ENCODE peak calls at places on chromosomes 7 and 10, in eight cellular contexts. One of them, this sample, is unnamed.

GRCh38 chr7:11818281-11818680 is 13.7 kb downstream of the THSD7A start:
- DNase-seq in fibroblast of mammary gland: no peak
- DNase-seq in fibroblast of the aortic adventitia: no peak
- DNase-seq in CD8-positive, alpha-beta memory T cell: no peak
- DNase-seq in kidney: no peak
- DNase-seq in ascending aorta: no peak
- DNase-seq in skeletal muscle cell: no peak
- DNase-seq in cardiac muscle cell: no peak
- DNase-seq in this sample: no peak

GRCh38 chr7:7639847-7640220 is 718 bp upstream of the UMAD1 start:
- DNase-seq in skeletal muscle cell: no peak
- DNase-seq in fibroblast of mammary gland: peak
- DNase-seq in CD8-positive, alpha-beta memory T cell: peak
- DNase-seq in kidney: no peak
- DNase-seq in fibroblast of the aortic adventitia: peak
- DNase-seq in cardiac muscle cell: peak
- DNase-seq in ascending aorta: peak
- DNase-seq in this sample: no peak

GRCh38 chr7:87506243-87507180 is 31.0 kb upstream of the ABCB4 start:
- DNase-seq in kidney: no peak
- DNase-seq in CD8-positive, alpha-beta memory T cell: no peak
- DNase-seq in cardiac muscle cell: peak
- DNase-seq in fibroblast of mammary gland: peak
- DNase-seq in skeletal muscle cell: no peak
- DNase-seq in ascending aorta: no peak
- DNase-seq in fibroblast of the aortic adventitia: peak
- DNase-seq in this sample: no peak

GRCh38 chr10:76114556-76114955 is 683.1 kb downstream of the LRMDA start:
- DNase-seq in ascending aorta: no peak
- DNase-seq in fibroblast of the aortic adventitia: no peak
- DNase-seq in kidney: no peak
- DNase-seq in skeletal muscle cell: no peak
- DNase-seq in cardiac muscle cell: no peak
- DNase-seq in fibroblast of mammary gland: no peak
- DNase-seq in CD8-positive, alpha-beta memory T cell: no peak
- DNase-seq in this sample: no peak

GRCh38 chr10:6171891-6172354 is 30.8 kb upstream of the PFKFB3 start:
- DNase-seq in CD8-positive, alpha-beta memory T cell: no peak
- DNase-seq in ascending aorta: peak
- DNase-seq in fibroblast of the aortic adventitia: peak
- DNase-seq in kidney: peak
- DNase-seq in cardiac muscle cell: peak
- DNase-seq in fibroblast of mammary gland: peak
- DNase-seq in skeletal muscle cell: peak
- DNase-seq in this sample: peak

GRCh38 chr7:154503962-154504550 is 451.9 kb downstream of the DPP6 start:
- DNase-seq in fibroblast of mammary gland: peak
- DNase-seq in CD8-positive, alpha-beta memory T cell: no peak
- DNase-seq in skeletal muscle cell: no peak
- DNase-seq in fibroblast of the aortic adventitia: peak
- DNase-seq in cardiac muscle cell: peak
- DNase-seq in ascending aorta: no peak
- DNase-seq in kidney: no peak
- DNase-seq in this sample: no peak

GRCh38 chr7:25849361-25850184 is 302.4 kb upstream of the NFE2L3 start:
- DNase-seq in fibroblast of the aortic adventitia: peak
- DNase-seq in kidney: no peak
- DNase-seq in skeletal muscle cell: peak
- DNase-seq in cardiac muscle cell: peak
- DNase-seq in fibroblast of mammary gland: peak
- DNase-seq in ascending aorta: no peak
- DNase-seq in CD8-positive, alpha-beta memory T cell: no peak
- DNase-seq in this sample: peak

GRCh38 chr10:22824984-22825383 is 102.9 kb upstream of the ARMC3 start:
- DNase-seq in kidney: no peak
- DNase-seq in CD8-positive, alpha-beta memory T cell: no peak
- DNase-seq in fibroblast of the aortic adventitia: peak
- DNase-seq in fibroblast of mammary gland: peak
- DNase-seq in skeletal muscle cell: no peak
- DNase-seq in cardiac muscle cell: no peak
- DNase-seq in ascending aorta: no peak
- DNase-seq in this sample: no peak

GRCh38 chr7:55255501-55256445 is 109.4 kb upstream of the LANCL2 start:
- DNase-seq in kidney: peak
- DNase-seq in fibroblast of the aortic adventitia: peak
- DNase-seq in cardiac muscle cell: peak
- DNase-seq in fibroblast of mammary gland: peak
- DNase-seq in CD8-positive, alpha-beta memory T cell: peak
- DNase-seq in ascending aorta: peak
- DNase-seq in skeletal muscle cell: peak
- DNase-seq in this sample: peak

GRCh38 chr10:48199580-48200377 is 74.7 kb downstream of the FRMPD2 start:
- DNase-seq in fibroblast of the aortic adventitia: peak
- DNase-seq in CD8-positive, alpha-beta memory T cell: no peak
- DNase-seq in skeletal muscle cell: peak
- DNase-seq in kidney: no peak
- DNase-seq in fibroblast of mammary gland: peak
- DNase-seq in ascending aorta: no peak
- DNase-seq in cardiac muscle cell: peak
- DNase-seq in this sample: peak

GRCh38 chr7:131562941-131563340 is 6.5 kb upstream of the PODXL start:
- DNase-seq in CD8-positive, alpha-beta memory T cell: no peak
- DNase-seq in fibroblast of mammary gland: no peak
- DNase-seq in kidney: no peak
- DNase-seq in skeletal muscle cell: no peak
- DNase-seq in fibroblast of the aortic adventitia: no peak
- DNase-seq in ascending aorta: no peak
- DNase-seq in cardiac muscle cell: no peak
- DNase-seq in this sample: no peak

GRCh38 chr10:17430647-17431355 is 23.6 kb downstream of the ST8SIA6 start:
- DNase-seq in skeletal muscle cell: peak
- DNase-seq in ascending aorta: peak
- DNase-seq in fibroblast of the aortic adventitia: peak
- DNase-seq in cardiac muscle cell: peak
- DNase-seq in CD8-positive, alpha-beta memory T cell: peak
- DNase-seq in fibroblast of mammary gland: peak
- DNase-seq in kidney: peak
- DNase-seq in this sample: peak

GRCh38 chr10:89565180-89565579 is 29.8 kb upstream of the SLC16A12 start:
- DNase-seq in skeletal muscle cell: no peak
- DNase-seq in cardiac muscle cell: no peak
- DNase-seq in kidney: no peak
- DNase-seq in fibroblast of the aortic adventitia: no peak
- DNase-seq in CD8-positive, alpha-beta memory T cell: no peak
- DNase-seq in fibroblast of mammary gland: no peak
- DNase-seq in ascending aorta: no peak
- DNase-seq in this sample: no peak

GRCh38 chr7:123769371-123769770 is 20.6 kb upstream of the WASL start:
- DNase-seq in CD8-positive, alpha-beta memory T cell: no peak
- DNase-seq in fibroblast of mammary gland: peak
- DNase-seq in ascending aorta: peak
- DNase-seq in kidney: no peak
- DNase-seq in fibroblast of the aortic adventitia: peak
- DNase-seq in cardiac muscle cell: peak
- DNase-seq in skeletal muscle cell: peak
- DNase-seq in this sample: peak

GRCh38 chr7:137898839-137899681 is 52.3 kb upstream of the DGKI start:
- DNase-seq in CD8-positive, alpha-beta memory T cell: peak
- DNase-seq in fibroblast of the aortic adventitia: peak
- DNase-seq in fibroblast of mammary gland: peak
- DNase-seq in ascending aorta: peak
- DNase-seq in kidney: peak
- DNase-seq in skeletal muscle cell: no peak
- DNase-seq in cardiac muscle cell: peak
- DNase-seq in this sample: peak

GRCh38 chr10:59830601-59831259 is 75.6 kb downstream of the CCDC6 start:
- DNase-seq in fibroblast of mammary gland: peak
- DNase-seq in fibroblast of the aortic adventitia: peak
- DNase-seq in ascending aorta: no peak
- DNase-seq in CD8-positive, alpha-beta memory T cell: no peak
- DNase-seq in cardiac muscle cell: peak
- DNase-seq in kidney: no peak
- DNase-seq in skeletal muscle cell: peak
- DNase-seq in this sample: peak

GRCh38 chr10:98168147-98168546 is 33.7 kb downstream of the R3HCC1L start:
- DNase-seq in fibroblast of the aortic adventitia: no peak
- DNase-seq in cardiac muscle cell: no peak
- DNase-seq in skeletal muscle cell: no peak
- DNase-seq in ascending aorta: no peak
- DNase-seq in CD8-positive, alpha-beta memory T cell: no peak
- DNase-seq in kidney: no peak
- DNase-seq in fibroblast of mammary gland: no peak
- DNase-seq in this sample: no peak

GRCh38 chr7:32937344-32938174 is 19.7 kb upstream of the FKBP9 start:
- DNase-seq in kidney: no peak
- DNase-seq in fibroblast of the aortic adventitia: peak
- DNase-seq in ascending aorta: peak
- DNase-seq in CD8-positive, alpha-beta memory T cell: no peak
- DNase-seq in fibroblast of mammary gland: peak
- DNase-seq in cardiac muscle cell: peak
- DNase-seq in skeletal muscle cell: no peak
- DNase-seq in this sample: no peak

GRCh38 chr10:51892965-51893658 is 193.7 kb upstream of the CSTF2T start:
- DNase-seq in CD8-positive, alpha-beta memory T cell: no peak
- DNase-seq in kidney: no peak
- DNase-seq in skeletal muscle cell: no peak
- DNase-seq in fibroblast of the aortic adventitia: no peak
- DNase-seq in ascending aorta: no peak
- DNase-seq in cardiac muscle cell: peak
- DNase-seq in fibroblast of mammary gland: peak
- DNase-seq in this sample: peak

GRCh38 chr7:140723002-140723401 is 26.5 kb downstream of the NDUFB2 start:
- DNase-seq in ascending aorta: no peak
- DNase-seq in skeletal muscle cell: no peak
- DNase-seq in kidney: no peak
- DNase-seq in fibroblast of mammary gland: no peak
- DNase-seq in fibroblast of the aortic adventitia: no peak
- DNase-seq in CD8-positive, alpha-beta memory T cell: peak
- DNase-seq in cardiac muscle cell: no peak
- DNase-seq in this sample: no peak

GRCh38 chr7:139321071-139321745 is 19.9 kb upstream of the FMC1 start:
- DNase-seq in fibroblast of mammary gland: peak
- DNase-seq in ascending aorta: no peak
- DNase-seq in fibroblast of the aortic adventitia: peak
- DNase-seq in skeletal muscle cell: peak
- DNase-seq in CD8-positive, alpha-beta memory T cell: no peak
- DNase-seq in kidney: no peak
- DNase-seq in cardiac muscle cell: peak
- DNase-seq in this sample: no peak

GRCh38 chr7:116864084-116864483 is 1.7 kb downstream of the CAPZA2 start:
- DNase-seq in ascending aorta: no peak
- DNase-seq in CD8-positive, alpha-beta memory T cell: no peak
- DNase-seq in fibroblast of mammary gland: no peak
- DNase-seq in fibroblast of the aortic adventitia: no peak
- DNase-seq in kidney: no peak
- DNase-seq in cardiac muscle cell: no peak
- DNase-seq in skeletal muscle cell: no peak
- DNase-seq in this sample: no peak
- H3K4me3 ChIP-seq in ascending aorta: peak
- H3K4me3 ChIP-seq in CD8-positive, alpha-beta memory T cell: peak
- H3K4me3 ChIP-seq in fibroblast of mammary gland: peak
- H3K4me3 ChIP-seq in fibroblast of the aortic adventitia: peak
- H3K4me3 ChIP-seq in kidney: peak
- H3K4me3 ChIP-seq in cardiac muscle cell: peak
- H3K4me3 ChIP-seq in skeletal muscle cell: peak
- H3K4me3 ChIP-seq in this sample: peak

GRCh38 chr7:36775673-36776072 is 51.4 kb upstream of the AOAH start:
- DNase-seq in CD8-positive, alpha-beta memory T cell: no peak
- DNase-seq in skeletal muscle cell: no peak
- DNase-seq in cardiac muscle cell: no peak
- DNase-seq in kidney: no peak
- DNase-seq in ascending aorta: no peak
- DNase-seq in fibroblast of mammary gland: no peak
- DNase-seq in fibroblast of the aortic adventitia: no peak
- DNase-seq in this sample: no peak
- H3K4me3 ChIP-seq in CD8-positive, alpha-beta memory T cell: no peak
- H3K4me3 ChIP-seq in skeletal muscle cell: no peak
- H3K4me3 ChIP-seq in cardiac muscle cell: no peak
- H3K4me3 ChIP-seq in kidney: no peak
- H3K4me3 ChIP-seq in ascending aorta: no peak
- H3K4me3 ChIP-seq in fibroblast of mammary gland: no peak
- H3K4me3 ChIP-seq in fibroblast of the aortic adventitia: no peak
- H3K4me3 ChIP-seq in this sample: no peak

GRCh38 chr7:29511851-29512250 is 51.8 kb upstream of the PRR15 start:
- DNase-seq in cardiac muscle cell: no peak
- DNase-seq in fibroblast of the aortic adventitia: no peak
- DNase-seq in skeletal muscle cell: no peak
- DNase-seq in kidney: no peak
- DNase-seq in ascending aorta: no peak
- DNase-seq in fibroblast of mammary gland: no peak
- DNase-seq in CD8-positive, alpha-beta memory T cell: no peak
- DNase-seq in this sample: no peak

GRCh38 chr7:29508608-29509007 is 55.0 kb upstream of the PRR15 start:
- DNase-seq in CD8-positive, alpha-beta memory T cell: no peak
- DNase-seq in kidney: no peak
- DNase-seq in cardiac muscle cell: no peak
- DNase-seq in skeletal muscle cell: no peak
- DNase-seq in fibroblast of the aortic adventitia: no peak
- DNase-seq in ascending aorta: no peak
- DNase-seq in fibroblast of mammary gland: no peak
- DNase-seq in this sample: no peak

GRCh38 chr7:29510028-29510427 is 53.6 kb upstream of the PRR15 start:
- DNase-seq in CD8-positive, alpha-beta memory T cell: no peak
- DNase-seq in fibroblast of the aortic adventitia: no peak
- DNase-seq in fibroblast of mammary gland: no peak
- DNase-seq in ascending aorta: no peak
- DNase-seq in skeletal muscle cell: no peak
- DNase-seq in kidney: no peak
- DNase-seq in cardiac muscle cell: no peak
- DNase-seq in this sample: no peak

GRCh38 chr7:29516491-29516890 is 47.1 kb upstream of the PRR15 start:
- DNase-seq in cardiac muscle cell: no peak
- DNase-seq in kidney: no peak
- DNase-seq in fibroblast of the aortic adventitia: no peak
- DNase-seq in CD8-positive, alpha-beta memory T cell: no peak
- DNase-seq in skeletal muscle cell: no peak
- DNase-seq in fibroblast of mammary gland: no peak
- DNase-seq in ascending aorta: no peak
- DNase-seq in this sample: no peak

DNA sequence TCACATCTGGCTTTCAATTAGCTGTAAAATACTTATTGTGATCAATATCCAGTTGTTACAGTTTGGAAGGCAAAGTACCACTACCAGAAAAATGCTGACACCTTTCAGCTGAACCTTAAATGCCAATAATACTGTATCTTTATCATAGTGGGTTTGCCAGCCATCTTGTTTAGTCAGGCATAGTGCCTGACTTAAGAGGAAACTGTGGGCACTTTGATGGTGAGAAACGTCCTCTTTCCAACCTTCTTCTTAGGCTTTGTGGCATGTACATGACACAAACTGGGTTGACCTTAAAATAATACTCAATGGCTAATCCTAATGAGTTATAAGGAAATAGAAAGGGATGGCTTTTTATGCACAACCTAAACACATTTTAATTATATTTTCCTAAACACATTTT is 52.3 kb upstream of the PRR15 start:
- DNase-seq in fibroblast of the aortic adventitia: no peak
- DNase-seq in cardiac muscle cell: no peak
- DNase-seq in fibroblast of mammary gland: no peak
- DNase-seq in kidney: no peak
- DNase-seq in skeletal muscle cell: no peak
- DNase-seq in CD8-positive, alpha-beta memory T cell: no peak
- DNase-seq in ascending aorta: no peak
- DNase-seq in this sample: no peak
- H3K4me3 ChIP-seq in fibroblast of the aortic adventitia: no peak
- H3K4me3 ChIP-seq in cardiac muscle cell: no peak
- H3K4me3 ChIP-seq in fibroblast of mammary gland: no peak
- H3K4me3 ChIP-seq in kidney: no peak
- H3K4me3 ChIP-seq in skeletal muscle cell: no peak
- H3K4me3 ChIP-seq in CD8-positive, alpha-beta memory T cell: no peak
- H3K4me3 ChIP-seq in ascending aorta: no peak
- H3K4me3 ChIP-seq in this sample: no peak

GRCh38 chr7:3307437-3307836 is 6.4 kb downstream of the SDK1 start:
- DNase-seq in skeletal muscle cell: no peak
- DNase-seq in CD8-positive, alpha-beta memory T cell: no peak
- DNase-seq in cardiac muscle cell: no peak
- DNase-seq in kidney: no peak
- DNase-seq in ascending aorta: no peak
- DNase-seq in fibroblast of the aortic adventitia: no peak
- DNase-seq in fibroblast of mammary gland: no peak
- DNase-seq in this sample: no peak
- H3K4me3 ChIP-seq in skeletal muscle cell: no peak
- H3K4me3 ChIP-seq in CD8-positive, alpha-beta memory T cell: no peak
- H3K4me3 ChIP-seq in cardiac muscle cell: no peak
- H3K4me3 ChIP-seq in kidney: no peak
- H3K4me3 ChIP-seq in ascending aorta: no peak
- H3K4me3 ChIP-seq in fibroblast of the aortic adventitia: no peak
- H3K4me3 ChIP-seq in fibroblast of mammary gland: no peak
- H3K4me3 ChIP-seq in this sample: no peak